ENCODE peak calls at places on chromosome 2, in eight cellular contexts. J is adipocyte; Z is left lung; G is heart left ventricle; L is GM23248; R is aorta; D is CD8-positive, alpha-beta memory T cell; W is tibial artery. I is an unnamed sample.

GRCh38 chr2:223396993-223397392 is 205.2 kb downstream of the SCG2 start:
- DNase-seq in R (no peak), Z (no peak), L (peak; percentile 23), G (no peak), D (no peak), W (no peak), J (peak; percentile 49), I (no peak)

GRCh38 chr2:176826356-176826755 is 386.2 kb upstream of the HNRNPA3 start:
- DNase-seq in W (no peak), R (no peak), J (no peak), D (no peak), Z (no peak), G (no peak), L (no peak), I (no peak)

GRCh38 chr2:47225061-47225783 is 70.1 kb upstream of the STPG4 start:
- DNase-seq in J (no peak), R (peak; percentile 84), L (peak; percentile 47), W (peak; percentile 71), Z (no peak), G (peak; percentile 87), D (no peak), I (peak; percentile 91)

GRCh38 chr2:168118733-168119518 is 128.5 kb downstream of the STK39 start:
- DNase-seq in L (peak; percentile 82), W (no peak), J (peak; percentile 94), G (no peak), D (no peak), R (no peak), Z (no peak), I (no peak)

GRCh38 chr2:96527052-96527964 is 9.2 kb upstream of the ARID5A start:
- DNase-seq in W (peak; percentile 66), R (peak; percentile 87), G (no peak), Z (peak; percentile 75), J (peak; percentile 72), D (peak; percentile 49), L (peak; percentile 77), I (peak; percentile 34)

GRCh38 chr2:101806123-101806522 is 108.6 kb downstream of the MAP4K4 start:
- DNase-seq in L (peak; percentile 75), J (peak; percentile 81), G (no peak), Z (no peak), W (no peak), D (no peak), R (no peak), I (peak; percentile 29)

GRCh38 chr2:37653805-37654378 is 17.6 kb downstream of the CDC42EP3 start:
- DNase-seq in R (peak; percentile 77), W (peak; percentile 77), D (no peak), G (peak; percentile 79), J (no peak), Z (peak; percentile 81), L (no peak), I (peak; percentile 53)

GRCh38 chr2:183001948-183002347 is 36.3 kb downstream of the NCKAP1 start:
- DNase-seq in Z (no peak), D (no peak), R (no peak), W (no peak), L (no peak), J (no peak), G (no peak), I (no peak)

GRCh38 chr2:56456791-56457190 is 273.0 kb downstream of the CCDC85A start:
- DNase-seq in Z (no peak), L (no peak), J (no peak), W (no peak), G (no peak), R (no peak), D (no peak), I (no peak)

GRCh38 chr2:43474273-43474672 is 121.6 kb downstream of the THADA start:
- DNase-seq in W (no peak), Z (no peak), G (no peak), D (no peak), L (no peak), R (no peak), J (no peak), I (no peak)

GRCh38 chr2:47180531-47180930 is 25.4 kb upstream of the STPG4 start:
- DNase-seq in D (no peak), W (no peak), L (no peak), Z (no peak), J (no peak), R (no peak), G (no peak), I (no peak)

GRCh38 chr2:238855299-238855698 is 7.4 kb downstream of the TWIST2 start:
- DNase-seq in D (no peak), R (no peak), L (peak; percentile 57), Z (no peak), W (no peak), J (peak; percentile 20), G (no peak), I (no peak)

GRCh38 chr2:238855891-238856580 is 8.2 kb downstream of the TWIST2 start:
- DNase-seq in G (no peak), W (no peak), J (no peak), R (no peak), L (peak; percentile 70), Z (no peak), D (no peak), I (no peak)

GRCh38 chr2:238854699-238855111 is 6.8 kb downstream of the TWIST2 start:
- DNase-seq in D (no peak), J (peak; percentile 54), G (no peak), Z (no peak), W (no peak), R (no peak), L (peak; percentile 67), I (no peak)

GRCh38 chr2:238857929-238858328 is 10.0 kb downstream of the TWIST2 start:
- DNase-seq in G (no peak), L (peak; percentile 59), J (no peak), Z (no peak), W (no peak), R (no peak), D (no peak), I (no peak)

GRCh38 chr2:238856713-238857567 is 9.1 kb downstream of the TWIST2 start:
- DNase-seq in R (no peak), W (no peak), G (no peak), Z (no peak), J (no peak), D (no peak), L (peak; percentile 77), I (no peak)
- H3K27me3 ChIP-seq in R (no peaks in the 10 kb centered on the region), W (no peaks in the 10 kb centered on the region), G (peaks cover 6% of the 10 kb centered on the region), Z (peaks cover 54% of the 10 kb centered on the region), J (no peaks in the 10 kb centered on the region), D (no peaks in the 10 kb centered on the region), L (no peaks in the 10 kb centered on the region), I (no peaks in the 10 kb centered on the region)

GRCh38 chr2:118823666-118824065 is 23.8 kb downstream of the EN1 start:
- DNase-seq in Z (no peak), L (no peak), D (no peak), G (no peak), W (no peak), J (no peak), R (no peak), I (no peak)
- H3K27me3 ChIP-seq in Z (peaks cover 93% of the 10 kb centered on the region), L (no peaks in the 10 kb centered on the region), D (no peaks in the 10 kb centered on the region), G (peaks cover 24% of the 10 kb centered on the region), W (no peaks in the 10 kb centered on the region), J (no peaks in the 10 kb centered on the region), R (no peaks in the 10 kb centered on the region), I (no peaks in the 10 kb centered on the region)

GRCh38 chr2:70842401-70842800 is 6.8 kb upstream of the CD207 start:
- DNase-seq in D (no peak), J (no peak), G (no peak), Z (no peak), R (peak; percentile 36), W (no peak), L (no peak), I (no peak)
- H3K27me3 ChIP-seq in D (no peaks in the 10 kb centered on the region), J (peaks cover 13% of the 10 kb centered on the region), G (no peaks in the 10 kb centered on the region), Z (peaks cover 7% of the 10 kb centered on the region), R (no peaks in the 10 kb centered on the region), W (no peaks in the 10 kb centered on the region), L (peaks cover 7% of the 10 kb centered on the region), I (peaks cover 10% of the 10 kb centered on the region)

GRCh38 chr2:235131334-235132305 is 179.8 kb downstream of the SH3BP4 start:
- DNase-seq in G (no peak), Z (no peak), L (no peak), D (no peak), W (no peak), J (no peak), R (no peak), I (no peak)

GRCh38 chr2:235126771-235127170 is 175.0 kb downstream of the SH3BP4 start:
- DNase-seq in R (no peak), G (no peak), D (no peak), J (no peak), L (no peak), Z (no peak), W (no peak), I (no peak)

GRCh38 chr2:235132641-235133040 is 180.8 kb downstream of the SH3BP4 start:
- DNase-seq in R (no peak), L (no peak), G (no peak), Z (no peak), J (no peak), D (no peak), W (no peak), I (no peak)

GRCh38 chr2:235127909-235128308 is 176.1 kb downstream of the SH3BP4 start:
- DNase-seq in R (no peak), J (no peak), D (no peak), Z (no peak), L (no peak), W (no peak), G (no peak), I (no peak)

GRCh38 chr2:235129856-235130255 is 178.0 kb downstream of the SH3BP4 start:
- DNase-seq in L (peak; percentile 41), J (peak; percentile 10), D (no peak), G (no peak), W (no peak), R (no peak), Z (no peak), I (no peak)
- H3K27me3 ChIP-seq in L (no peaks in the 10 kb centered on the region), J (no peaks in the 10 kb centered on the region), D (no peaks in the 10 kb centered on the region), G (no peaks in the 10 kb centered on the region), W (no peaks in the 10 kb centered on the region), R (no peaks in the 10 kb centered on the region), Z (no peaks in the 10 kb centered on the region), I (no peaks in the 10 kb centered on the region)

GRCh38 chr2:70769450-70769849 is 1.4 kb upstream of the ADD2 start:
- DNase-seq in Z (no peak), L (no peak), J (no peak), W (no peak), R (no peak), D (no peak), G (no peak), I (no peak)
- H3K27me3 ChIP-seq in Z (peaks cover 97% of the 10 kb centered on the region), L (peaks cover 86% of the 10 kb centered on the region), J (peaks cover 81% of the 10 kb centered on the region), W (no peaks in the 10 kb centered on the region), R (no peaks in the 10 kb centered on the region), D (peaks cover 18% of the 10 kb centered on the region), G (peaks cover 7% of the 10 kb centered on the region), I (peaks cover 22% of the 10 kb centered on the region)

DNA sequence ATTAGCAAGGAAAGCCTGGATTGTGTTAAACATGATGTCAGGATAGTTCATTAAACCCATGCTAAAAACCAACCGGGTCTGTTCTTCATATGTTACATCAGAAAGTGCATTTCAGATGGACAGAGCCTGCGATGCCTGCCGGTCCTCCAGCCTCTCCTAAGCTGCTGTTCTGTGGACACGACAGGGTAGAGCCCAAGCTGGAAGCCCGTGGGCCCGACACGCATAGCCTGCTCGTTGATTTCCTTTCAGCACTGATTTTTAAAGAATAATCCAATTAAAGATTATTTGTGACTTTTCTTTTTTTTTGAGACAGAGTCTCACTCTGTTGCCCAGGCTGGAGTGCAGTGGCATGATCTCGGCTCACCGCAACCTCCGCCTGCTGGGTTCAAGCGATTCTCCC is 797 bp downstream of the OR6B3 start:
- DNase-seq in R (no peak), Z (peak; percentile 55), L (no peak), D (no peak), J (no peak), W (no peak), G (no peak), I (no peak)
- H3K27me3 ChIP-seq in R (no peaks in the 10 kb centered on the region), Z (peaks cover 96% of the 10 kb centered on the region), L (peaks cover 80% of the 10 kb centered on the region), D (no peaks in the 10 kb centered on the region), J (peaks cover 85% of the 10 kb centered on the region), W (no peaks in the 10 kb centered on the region), G (peaks cover 15% of the 10 kb centered on the region), I (peaks cover 79% of the 10 kb centered on the region)

GRCh38 chr2:123513351-123513750 is 511.7 kb upstream of the CNTNAP5 start:
- DNase-seq in J (no peak), Z (no peak), D (no peak), R (no peak), W (no peak), L (no peak), G (no peak), I (no peak)
- H3K27me3 ChIP-seq in J (no peaks in the 10 kb centered on the region), Z (no peaks in the 10 kb centered on the region), D (no peaks in the 10 kb centered on the region), R (no peaks in the 10 kb centered on the region), W (no peaks in the 10 kb centered on the region), L (no peaks in the 10 kb centered on the region), G (no peaks in the 10 kb centered on the region), I (no peaks in the 10 kb centered on the region)